ENCODE peak calls at places on chromosome 15, in five cellular contexts. U is A549, K is HepG2, C is K562, J is H1. G is an unnamed sample.

GRCh38 chr15:82750831-82751181 is 41.1 kb upstream of the AP3B2 start:
- DNase-seq in U (peak; percentile 33), K (no peak), C (peak; percentile 27), J (no peak), G (peak; percentile 4)

GRCh38 chr15:68412218-68412617 is 19.7 kb downstream of the ITGA11 start:
- DNase-seq in U (no peak), K (no peak), C (no peak), J (no peak), G (no peak)

GRCh38 chr15:90039996-90040395 is 38.9 kb downstream of the ZNF710 start:
- DNase-seq in U (no peak), K (no peak), C (no peak), J (no peak), G (no peak)

GRCh38 chr15:40103124-40103858 is 5.4 kb downstream of the BMF start:
- DNase-seq in U (no peak), K (no peak), C (no peak), J (no peak), G (no peak)

GRCh38 chr15:60905587-60905986 is 323.5 kb downstream of the RORA start:
- DNase-seq in U (no peak), K (no peak), C (no peak), J (no peak), G (no peak)

GRCh38 chr15:95119041-95119440 is 887.7 kb downstream of the MCTP2 start:
- DNase-seq in U (no peak), K (no peak), C (no peak), J (no peak), G (no peak)

GRCh38 chr15:74826372-74826819 is at the start of gene CPLX3:
- DNase-seq in U (no peak), K (no peak), C (peak; percentile 91), J (no peak), G (no peak)

GRCh38 chr15:34732430-34732829 is 22.4 kb downstream of the GJD2 start:
- DNase-seq in U (no peak), K (no peak), C (no peak), J (no peak), G (no peak)

GRCh38 chr15:48307586-48307985 is 23.6 kb upstream of the DUT start:
- DNase-seq in U (no peak), K (no peak), C (no peak), J (no peak), G (no peak)

GRCh38 chr15:65509321-65509720 is 8.2 kb downstream of the DPP8 start:
- DNase-seq in U (no peak), K (no peak), C (no peak), J (no peak), G (no peak)
- TF ChIP-seq KDM1A in U (no peak), K (no peak), C (no peak), J (no peak), G (no peak)

GRCh38 chr15:25469377-25469776 is 30.6 kb upstream of the UBE3A start:
- DNase-seq in U (no peak), K (no peak), C (no peak), J (no peak), G (no peak)
- TF ChIP-seq KDM1A in U (no peak), K (no peak), C (no peak), J (no peak), G (no peak)

GRCh38 chr15:29518442-29518841 is 248.8 kb upstream of the NSMCE3 start:
- DNase-seq in U (no peak), K (no peak), C (no peak), J (no peak), G (no peak)
- TF ChIP-seq KDM1A in U (no peak), K (no peak), C (no peak), J (no peak), G (no peak)

GRCh38 chr15:64682255-64682654 is 93.1 kb downstream of the RBPMS2 start:
- DNase-seq in U (no peak), K (no peak), C (no peak), J (no peak), G (no peak)
- TF ChIP-seq KDM1A in U (no peak), K (no peak), C (no peak), J (no peak), G (no peak)

GRCh38 chr15:66593219-66593780 is 27.5 kb upstream of the LCTL start:
- DNase-seq in U (no peak), K (no peak), C (no peak), J (no peak), G (no peak)

GRCh38 chr15:66594344-66594743 is 28.5 kb upstream of the LCTL start:
- DNase-seq in U (no peak), K (no peak), C (no peak), J (no peak), G (no peak)

GRCh38 chr15:66594836-66595235 is 29.0 kb upstream of the LCTL start:
- DNase-seq in U (no peak), K (no peak), C (no peak), J (no peak), G (no peak)

GRCh38 chr15:66591322-66591862 is 25.6 kb upstream of the LCTL start:
- DNase-seq in U (no peak), K (no peak), C (no peak), J (no peak), G (no peak)

GRCh38 chr15:66592505-66593218 is 26.9 kb upstream of the LCTL start:
- DNase-seq in U (no peak), K (no peak), C (peak; percentile 78), J (no peak), G (no peak)
- TF ChIP-seq KDM1A in U (no peak), K (no peak), C (no peak), J (no peak), G (no peak)

DNA sequence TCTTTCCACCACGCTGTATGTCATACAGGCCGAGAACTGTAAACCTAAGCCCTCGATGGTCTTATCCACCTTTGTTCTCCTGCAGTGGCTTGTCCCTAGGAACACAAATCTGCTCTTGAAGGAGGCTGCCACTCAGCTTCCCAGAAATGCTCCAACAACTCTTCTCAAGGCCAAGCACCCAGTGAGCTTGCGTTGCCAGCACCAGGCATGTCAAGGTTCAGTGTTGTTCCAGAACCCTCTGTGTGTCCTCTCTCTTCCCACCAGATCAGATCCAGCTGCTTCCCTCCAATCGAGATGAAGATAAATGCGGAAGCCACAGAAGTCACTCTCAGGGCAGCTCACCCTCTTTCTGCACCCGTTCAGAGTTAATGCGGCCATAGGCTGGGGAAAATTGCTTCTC is 11.3 kb upstream of the MYZAP start:
- DNase-seq in U (no peak), K (no peak), C (no peak), J (no peak), G (no peak)
- TF ChIP-seq KDM1A in U (no peak), K (no peak), C (no peak), J (no peak), G (no peak)

GRCh38 chr15:66703540-66703941 is 1.5 kb downstream of the SMAD6 start:
- DNase-seq in U (no peak), K (no peak), C (no peak), J (no peak), G (no peak)
- TF ChIP-seq KDM1A in U (no peak), K (no peak), C (no peak), J (no peak), G (no peak)

DNA sequence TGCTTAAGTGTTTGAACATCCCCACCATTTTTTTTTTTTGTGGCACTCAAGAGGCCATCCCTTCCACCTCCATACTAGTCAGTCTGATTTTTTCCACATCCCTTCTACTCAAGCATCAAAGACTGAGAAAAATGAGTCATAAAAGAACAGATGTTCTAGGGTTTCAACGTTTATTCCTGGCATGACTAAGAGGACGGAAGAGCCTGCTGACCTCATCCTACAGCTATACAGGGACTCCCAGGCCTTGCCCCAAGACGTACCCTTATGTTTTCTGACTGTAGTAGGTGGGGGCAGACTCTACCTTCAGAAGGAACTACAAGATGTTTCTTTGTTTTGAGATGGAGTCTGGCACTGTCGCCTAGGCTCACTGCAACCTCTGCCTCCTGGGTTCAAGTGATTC is 3.3 kb upstream of the ITPKA start:
- DNase-seq in U (peak; percentile 54), K (peak; percentile 46), C (peak; percentile 46), J (no peak), G (peak; percentile 56)
- TF ChIP-seq KDM1A in U (no peak), K (no peak), C (no peak), J (no peak), G (no peak)

G was measured in GM12878.